ENCODE peak calls at places on chromosomes 12 and 14, in nine cellular contexts. B is GM23338; Q is PC-3; L is mucosa of descending colon; D is activated CD4-positive, alpha-beta T cell treated with anti-CD3 and anti-CD28 coated beads for 36 hours; P is A172; S is activated naive CD8-positive, alpha-beta T cell treated with anti-CD3 and anti-CD28 coated beads for 36 hours; E is head of caudate nucleus; I is NCI-H345. W is an unnamed sample.

GRCh38 chr14:23061995-23062394 is 4.7 kb upstream of the CDH24 start:
- DNase-seq in L (no peak), Q (peak), D (no peak), I (no peak), P (peak), E (no peak), S (no peak), B (no peak), W (no peak)

GRCh38 chr14:94110552-94111181 is at the start of gene IFI27:
- DNase-seq in L (peak), P (peak), E (no peak), Q (peak), D (no peak), B (no peak), S (no peak), I (no peak), W (no peak)

GRCh38 chr12:109053382-109054123 is 1.2 kb downstream of the USP30 start:
- DNase-seq in B (no peak), S (peak), L (no peak), E (no peak), Q (no peak), P (no peak), I (no peak), D (peak), W (peak)

GRCh38 chr12:120718055-120718454 is 7.6 kb upstream of the ACADS start:
- DNase-seq in E (no peak), B (no peak), Q (no peak), D (no peak), P (no peak), L (no peak), I (no peak), S (no peak), W (no peak)

GRCh38 chr14:92549853-92550244 is 36.3 kb downstream of the RIN3 start:
- DNase-seq in I (no peak), B (no peak), L (no peak), E (no peak), S (no peak), P (no peak), Q (no peak), D (no peak), W (no peak)

GRCh38 chr14:102605026-102605425 is 12.6 kb downstream of the RCOR1 start:
- DNase-seq in D (no peak), Q (peak), S (no peak), P (no peak), L (no peak), E (no peak), B (no peak), I (no peak), W (no peak)

GRCh38 chr14:59509101-59509500 is 24.8 kb downstream of the JKAMP start:
- DNase-seq in B (no peak), D (no peak), Q (no peak), S (no peak), I (no peak), L (no peak), E (no peak), P (no peak), W (no peak)

GRCh38 chr12:62361048-62361447 is 100.8 kb downstream of the USP15 start:
- DNase-seq in I (no peak), D (no peak), B (no peak), P (no peak), L (no peak), Q (no peak), E (no peak), S (no peak), W (no peak)

GRCh38 chr14:91144425-91145145 is 30.7 kb downstream of the DGLUCY start:
- DNase-seq in I (no peak), B (no peak), P (no peak), D (no peak), Q (peak), E (no peak), L (no peak), S (no peak), W (no peak)

GRCh38 chr12:57844725-57845477 is 1.6 kb downstream of the CTDSP2 start:
- DNase-seq in S (peak), P (peak), E (peak), Q (peak), B (peak), I (no peak), L (peak), D (peak), W (peak)

GRCh38 chr12:75556306-75556899 is 45.0 kb upstream of the KRR1 start:
- DNase-seq in E (no peak), S (no peak), D (no peak), I (peak), L (no peak), B (no peak), P (no peak), Q (peak), W (no peak)

GRCh38 chr14:96167224-96168148 is 37.2 kb upstream of the BDKRB2 start:
- DNase-seq in Q (peak), L (peak), I (peak), D (no peak), B (no peak), P (peak), E (no peak), S (no peak), W (no peak)

GRCh38 chr14:20468773-20469241 is 399 bp upstream of the PNP start:
- DNase-seq in B (peak), E (peak), P (no peak), L (no peak), D (peak), Q (no peak), S (no peak), I (peak), W (no peak)

GRCh38 chr14:99729991-99730875 is 46.1 kb downstream of the CYP46A1 start:
- DNase-seq in Q (peak), I (peak), B (peak), P (no peak), D (peak), S (peak), E (peak), L (peak), W (peak)

GRCh38 chr14:60133487-60133886 is 31.7 kb downstream of the DHRS7 start:
- DNase-seq in L (no peak), B (no peak), E (no peak), D (no peak), Q (peak), I (no peak), P (no peak), S (no peak), W (no peak)

GRCh38 chr14:93824076-93824475 is 35.8 kb upstream of the PRIMA1 start:
- DNase-seq in E (no peak), Q (no peak), S (no peak), L (no peak), P (no peak), D (no peak), B (no peak), I (no peak), W (no peak)

GRCh38 chr12:100404769-100405407 is 48.0 kb downstream of the SLC17A8 start:
- DNase-seq in E (no peak), P (no peak), B (peak), D (peak), L (no peak), I (peak), Q (peak), S (peak), W (peak)

GRCh38 chr12:3795096-3795799 is 42.3 kb upstream of the CRACR2A start:
- DNase-seq in P (peak), B (no peak), I (peak), E (no peak), D (no peak), S (no peak), Q (no peak), L (no peak), W (no peak)

GRCh38 chr12:105084251-105085250 is at the start of gene ALDH1L2:
- DNase-seq in B (peak), D (peak), L (peak), Q (peak), E (peak), S (peak), I (peak), P (peak), W (peak)

GRCh38 chr12:119735079-119735478 is 67.1 kb downstream of the PRKAB1 start:
- DNase-seq in I (no peak), Q (no peak), E (no peak), D (no peak), P (no peak), B (no peak), S (no peak), L (no peak), W (no peak)

GRCh38 chr12:52949413-52950331 is 754 bp downstream of the KRT18 start:
- DNase-seq in L (peak), Q (peak), E (no peak), S (no peak), B (peak), D (no peak), I (peak), P (peak), W (no peak)

GRCh38 chr12:6947615-6948014 is 3.5 kb upstream of the PTPN6 start:
- DNase-seq in E (no peak), I (no peak), S (no peak), D (no peak), Q (no peak), B (no peak), P (no peak), L (no peak), W (no peak)

W was measured in activated CD8-positive, alpha-beta T cell treated with anti-CD3 and anti-CD28 coated beads for 36 hours.